ENCODE peak calls at places on chromosomes 7 and 10, in four cellular contexts. One of them, this sample, is unnamed.

GRCh38 chr10:132335189-132336063 is 3.4 kb downstream of the LRRC27 start:
- DNase-seq in GM12878: peak; percentile 65
- DNase-seq in HepG2: peak; percentile 95
- DNase-seq in H1: no peak
- DNase-seq in this sample: no peak

GRCh38 chr10:31321396-31321941 is 2.5 kb downstream of the ZEB1 start:
- DNase-seq in GM12878: no peak
- DNase-seq in HepG2: no peak
- DNase-seq in H1: no peak
- DNase-seq in this sample: no peak

GRCh38 chr10:120392671-120393079 is 64.4 kb upstream of the PLPP4 start:
- DNase-seq in GM12878: no peak
- DNase-seq in HepG2: no peak
- DNase-seq in H1: no peak
- DNase-seq in this sample: no peak

GRCh38 chr7:3974329-3974728 is 673.3 kb downstream of the SDK1 start:
- DNase-seq in GM12878: no peak
- DNase-seq in HepG2: no peak
- DNase-seq in H1: no peak
- DNase-seq in this sample: no peak

GRCh38 chr7:16734148-16734726 is 19.3 kb upstream of the TSPAN13 start:
- DNase-seq in GM12878: no peak
- DNase-seq in HepG2: no peak
- DNase-seq in H1: no peak
- DNase-seq in this sample: no peak

GRCh38 chr10:48545462-48546145 is 59.3 kb downstream of the ARHGAP22 start:
- DNase-seq in GM12878: no peak
- DNase-seq in HepG2: no peak
- DNase-seq in H1: no peak
- DNase-seq in this sample: no peak

GRCh38 chr7:2956526-2957368 is 86.9 kb downstream of the CARD11 start:
- DNase-seq in GM12878: no peak
- DNase-seq in HepG2: no peak
- DNase-seq in H1: no peak
- DNase-seq in this sample: no peak

GRCh38 chr7:133703547-133703946 is 423.6 kb upstream of the LRGUK start:
- DNase-seq in GM12878: no peak
- DNase-seq in HepG2: no peak
- DNase-seq in H1: no peak
- DNase-seq in this sample: no peak

GRCh38 chr10:110010076-110011069 is 2.6 kb downstream of the ADD3 start:
- DNase-seq in GM12878: peak; percentile 55
- DNase-seq in HepG2: peak; percentile 27
- DNase-seq in H1: no peak
- DNase-seq in this sample: no peak

GRCh38 chr7:140607441-140607989 is 33.1 kb downstream of the DENND2A start:
- DNase-seq in GM12878: no peak
- DNase-seq in HepG2: no peak
- DNase-seq in H1: no peak
- DNase-seq in this sample: no peak

GRCh38 chr10:8045728-8046494 is 8.6 kb upstream of the GATA3 start:
- DNase-seq in GM12878: no peak
- DNase-seq in HepG2: no peak
- DNase-seq in H1: no peak
- DNase-seq in this sample: no peak

GRCh38 chr7:155293721-155294642 is 3.7 kb upstream of the INSIG1 start:
- DNase-seq in GM12878: no peak
- DNase-seq in HepG2: no peak
- DNase-seq in H1: no peak
- DNase-seq in this sample: no peak

GRCh38 chr7:90551036-90551435 is 45.1 kb upstream of the CDK14 start:
- DNase-seq in GM12878: no peak
- DNase-seq in HepG2: peak; percentile 40
- DNase-seq in H1: no peak
- DNase-seq in this sample: no peak

GRCh38 chr10:79111427-79111826 is 42.7 kb downstream of the ZMIZ1 start:
- DNase-seq in GM12878: no peak
- DNase-seq in HepG2: peak; percentile 61
- DNase-seq in H1: no peak
- DNase-seq in this sample: no peak

GRCh38 chr7:115724400-115725056 is 306.0 kb downstream of the TFEC start:
- DNase-seq in GM12878: no peak
- DNase-seq in HepG2: peak; percentile 11
- DNase-seq in H1: no peak
- DNase-seq in this sample: no peak

GRCh38 chr7:2760098-2760889 is 72.3 kb downstream of the AMZ1 start:
- DNase-seq in GM12878: no peak
- DNase-seq in HepG2: peak; percentile 46
- DNase-seq in H1: no peak
- DNase-seq in this sample: no peak

GRCh38 chr10:110747609-110748464 is 103.7 kb downstream of the RBM20 start:
- DNase-seq in GM12878: no peak
- DNase-seq in HepG2: no peak
- DNase-seq in H1: no peak
- DNase-seq in this sample: no peak

GRCh38 chr10:117663750-117664149 is 121.2 kb downstream of the EMX2 start:
- DNase-seq in GM12878: peak; percentile 83
- DNase-seq in HepG2: peak; percentile 6
- DNase-seq in H1: no peak
- DNase-seq in this sample: peak; percentile 44

GRCh38 chr10:70584941-70585544 is 17.5 kb downstream of the PRF1 start:
- DNase-seq in GM12878: no peak
- DNase-seq in HepG2: peak; percentile 36
- DNase-seq in H1: peak; percentile 31
- DNase-seq in this sample: peak; percentile 25

GRCh38 chr10:22325272-22325947 is 4.5 kb downstream of the BMI1 start:
- DNase-seq in GM12878: no peak
- DNase-seq in HepG2: peak; percentile 61
- DNase-seq in H1: no peak
- DNase-seq in this sample: peak; percentile 66

GRCh38 chr10:47159361-47160228 is 140.4 kb upstream of the GDF10 start:
- DNase-seq in GM12878: no peak
- DNase-seq in HepG2: no peak
- DNase-seq in H1: no peak
- DNase-seq in this sample: no peak

GRCh38 chr10:68989317-68989990 is 851 bp downstream of the KIFBP start:
- DNase-seq in GM12878: no peak
- DNase-seq in HepG2: no peak
- DNase-seq in H1: no peak
- DNase-seq in this sample: no peak

GRCh38 chr7:143287321-143287934 is 723 bp upstream of the CASP2 start:
- DNase-seq in GM12878: no peak
- DNase-seq in HepG2: no peak
- DNase-seq in H1: no peak
- DNase-seq in this sample: no peak

GRCh38 chr10:72025400-72025799 is 61.2 kb downstream of the CHST3 start:
- DNase-seq in GM12878: no peak
- DNase-seq in HepG2: no peak
- DNase-seq in H1: no peak
- DNase-seq in this sample: no peak

GRCh38 chr10:37584643-37585042 is 272.8 kb downstream of the ZNF248 start:
- DNase-seq in GM12878: no peak
- DNase-seq in HepG2: no peak
- DNase-seq in H1: no peak
- DNase-seq in this sample: no peak

GRCh38 chr7:112484671-112485097 is 3.9 kb downstream of the LSMEM1 start:
- DNase-seq in GM12878: no peak
- DNase-seq in HepG2: peak; percentile 68
- DNase-seq in H1: no peak
- DNase-seq in this sample: no peak

GRCh38 chr7:123724725-123725381 is 23.9 kb downstream of the WASL start:
- DNase-seq in GM12878: no peak
- DNase-seq in HepG2: no peak
- DNase-seq in H1: no peak
- DNase-seq in this sample: no peak

GRCh38 chr7:135183478-135183877 is 13.0 kb upstream of the CYREN start:
- DNase-seq in GM12878: no peak
- DNase-seq in HepG2: no peak
- DNase-seq in H1: no peak
- DNase-seq in this sample: no peak

GRCh38 chr7:26950854-26951253 is 86.5 kb upstream of the SKAP2 start:
- DNase-seq in GM12878: no peak
- DNase-seq in HepG2: no peak
- DNase-seq in H1: no peak
- DNase-seq in this sample: no peak

GRCh38 chr7:146094356-146094755 is 22.2 kb upstream of the CNTNAP2 start:
- DNase-seq in GM12878: no peak
- DNase-seq in HepG2: no peak
- DNase-seq in H1: no peak
- DNase-seq in this sample: no peak

GRCh38 chr10:92239600-92240288 is 51.1 kb downstream of the CPEB3 start:
- DNase-seq in GM12878: no peak
- DNase-seq in HepG2: no peak
- DNase-seq in H1: no peak
- DNase-seq in this sample: peak; percentile 41

GRCh38 chr7:128941946-128942526 is 4.3 kb downstream of the IRF5 start:
- DNase-seq in GM12878: no peak
- DNase-seq in HepG2: no peak
- DNase-seq in H1: no peak
- DNase-seq in this sample: no peak

GRCh38 chr10:15419279-15419874 is 48.3 kb upstream of the FAM171A1 start:
- DNase-seq in GM12878: no peak
- DNase-seq in HepG2: peak; percentile 29
- DNase-seq in H1: no peak
- DNase-seq in this sample: no peak

GRCh38 chr7:131076711-131077170 is 250.9 kb upstream of the MKLN1 start:
- DNase-seq in GM12878: no peak
- DNase-seq in HepG2: peak; percentile 95
- DNase-seq in H1: no peak
- DNase-seq in this sample: no peak

GRCh38 chr10:15427836-15428414 is 56.8 kb upstream of the FAM171A1 start:
- DNase-seq in GM12878: no peak
- DNase-seq in HepG2: peak; percentile 41
- DNase-seq in H1: no peak
- DNase-seq in this sample: no peak

GRCh38 chr10:81018898-81019890 is 481.5 kb downstream of the SH2D4B start:
- DNase-seq in GM12878: no peak
- DNase-seq in HepG2: peak; percentile 49
- DNase-seq in H1: peak; percentile 21
- DNase-seq in this sample: peak; percentile 2

GRCh38 chr10:48902096-48902495 is 37.5 kb downstream of the LRRC18 start:
- DNase-seq in GM12878: no peak
- DNase-seq in HepG2: no peak
- DNase-seq in H1: no peak
- DNase-seq in this sample: no peak

GRCh38 chr7:114405427-114405826 is 9.2 kb upstream of the FOXP2 start:
- DNase-seq in GM12878: no peak
- DNase-seq in HepG2: peak; percentile 30
- DNase-seq in H1: no peak
- DNase-seq in this sample: no peak

GRCh38 chr7:129855234-129855673 is 97.5 kb downstream of the UBE2H start:
- DNase-seq in GM12878: no peak
- DNase-seq in HepG2: no peak
- DNase-seq in H1: no peak
- DNase-seq in this sample: no peak

DNA sequence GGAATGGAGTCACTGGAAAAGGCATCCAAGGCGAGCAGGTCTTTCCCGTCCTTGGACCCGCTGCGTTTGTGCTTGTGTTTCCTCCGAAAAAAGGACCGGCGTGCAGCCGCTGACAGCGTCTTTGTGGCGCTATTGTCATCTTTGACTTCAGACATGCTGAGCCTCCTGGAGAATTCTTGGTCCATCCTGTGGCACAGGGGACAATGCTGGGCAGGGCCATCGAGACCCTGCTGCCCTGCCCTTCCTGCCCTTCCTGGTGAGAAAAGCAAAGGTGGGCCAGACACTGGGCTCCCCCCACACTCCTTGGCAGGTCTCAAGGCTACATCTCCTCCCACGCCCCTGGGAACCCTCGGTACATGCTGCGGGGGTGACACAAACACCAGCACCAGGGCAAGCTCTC is 120.9 kb downstream of the DLG5 start:
- DNase-seq in GM12878: no peak
- DNase-seq in HepG2: no peak
- DNase-seq in H1: no peak
- DNase-seq in this sample: no peak
- TF ChIP-seq TAF1 in GM12878: no peak
- TF ChIP-seq TAF1 in HepG2: no peak
- TF ChIP-seq TAF1 in H1: no peak
- TF ChIP-seq TAF1 in this sample: no peak

GRCh38 chr10:102134416-102134815 is 1.6 kb downstream of the PPRC1 start:
- DNase-seq in GM12878: no peak
- DNase-seq in HepG2: no peak
- DNase-seq in H1: no peak
- DNase-seq in this sample: no peak

GRCh38 chr10:102132193-102132562 is 662 bp upstream of the PPRC1 start:
- DNase-seq in GM12878: no peak
- DNase-seq in HepG2: no peak
- DNase-seq in H1: no peak
- DNase-seq in this sample: no peak

GRCh38 chr10:102131286-102132170 is 1.3 kb upstream of the PPRC1 start:
- DNase-seq in GM12878: no peak
- DNase-seq in HepG2: peak; percentile 37
- DNase-seq in H1: no peak
- DNase-seq in this sample: no peak

GRCh38 chr10:102132563-102133372 is at the start of gene PPRC1:
- DNase-seq in GM12878: peak; percentile 97
- DNase-seq in HepG2: peak; percentile 98
- DNase-seq in H1: peak; percentile 97
- DNase-seq in this sample: peak; percentile 98

GRCh38 chr10:102133373-102134195 is 744 bp downstream of the PPRC1 start:
- DNase-seq in GM12878: no peak
- DNase-seq in HepG2: peak; percentile 78
- DNase-seq in H1: no peak
- DNase-seq in this sample: peak; percentile 69
- TF ChIP-seq POLR2A in GM12878: peak; percentile 16
- TF ChIP-seq POLR2A in HepG2: peak; percentile 42
- TF ChIP-seq POLR2A in H1: peak; percentile 42
- TF ChIP-seq POLR2A in this sample: peak; percentile 27

GRCh38 chr7:138449580-138449979 is 10.5 kb upstream of the TRIM24 start:
- DNase-seq in GM12878: no peak
- DNase-seq in HepG2: no peak
- DNase-seq in H1: no peak
- DNase-seq in this sample: no peak
- TF ChIP-seq TAF1 in GM12878: no peak
- TF ChIP-seq TAF1 in HepG2: no peak
- TF ChIP-seq TAF1 in H1: no peak
- TF ChIP-seq TAF1 in this sample: no peak

GRCh38 chr7:51022821-51023220 is 240.1 kb upstream of the GRB10 start:
- DNase-seq in GM12878: no peak
- DNase-seq in HepG2: no peak
- DNase-seq in H1: no peak
- DNase-seq in this sample: no peak

GRCh38 chr7:51020944-51021343 is 238.2 kb upstream of the GRB10 start:
- DNase-seq in GM12878: no peak
- DNase-seq in HepG2: no peak
- DNase-seq in H1: no peak
- DNase-seq in this sample: no peak

GRCh38 chr7:51023547-51023946 is 240.9 kb upstream of the GRB10 start:
- DNase-seq in GM12878: no peak
- DNase-seq in HepG2: no peak
- DNase-seq in H1: no peak
- DNase-seq in this sample: no peak

GRCh38 chr7:51019891-51020855 is 237.5 kb upstream of the GRB10 start:
- DNase-seq in GM12878: no peak
- DNase-seq in HepG2: no peak
- DNase-seq in H1: no peak
- DNase-seq in this sample: no peak

GRCh38 chr7:51021906-51022570 is 239.3 kb upstream of the GRB10 start:
- DNase-seq in GM12878: no peak
- DNase-seq in HepG2: no peak
- DNase-seq in H1: no peak
- DNase-seq in this sample: no peak
- TF ChIP-seq POLR2A in GM12878: no peak
- TF ChIP-seq POLR2A in HepG2: no peak
- TF ChIP-seq POLR2A in H1: no peak
- TF ChIP-seq POLR2A in this sample: no peak